ENCODE peak calls at places on chromosome 20, in six cellular contexts. J is GM23338; N is mesendoderm; M is CD8-positive, alpha-beta T cell; R is heart left ventricle; I is fibroblast of lung. F is an unnamed sample.

GRCh38 chr20:50273601-50274491 is 83.2 kb downstream of the CEBPB start:
- DNase-seq in J (no peak), N (no peak), M (no peak), R (no peak), I (no peak), F (no peak)

GRCh38 chr20:48725589-48725991 is 102.2 kb downstream of the PREX1 start:
- DNase-seq in J (no peak), N (peak), M (no peak), R (no peak), I (peak), F (peak)

GRCh38 chr20:62921119-62921687 is 5.1 kb downstream of the DIDO1 start:
- DNase-seq in J (peak), N (peak), M (peak), R (no peak), I (peak), F (peak)

GRCh38 chr20:5181955-5182354 is 55.1 kb downstream of the CDS2 start:
- DNase-seq in J (no peak), N (no peak), M (no peak), R (no peak), I (peak), F (no peak)

GRCh38 chr20:50838322-50838625 is 43.4 kb downstream of the BCAS4 start:
- DNase-seq in J (no peak), N (no peak), M (no peak), R (no peak), I (no peak), F (no peak)

GRCh38 chr20:47980336-47981177 is 195.3 kb upstream of the SULF2 start:
- DNase-seq in J (no peak), N (no peak), M (no peak), R (no peak), I (no peak), F (no peak)

GRCh38 chr20:10379761-10380160 is 54.3 kb downstream of the MKKS start:
- DNase-seq in J (no peak), N (no peak), M (no peak), R (no peak), I (no peak), F (no peak)

GRCh38 chr20:48708116-48708515 is 119.7 kb downstream of the PREX1 start:
- DNase-seq in J (no peak), N (no peak), M (no peak), R (no peak), I (no peak), F (no peak)

GRCh38 chr20:37524221-37524700 is 3.2 kb downstream of the NNAT start:
- DNase-seq in J (no peak), N (no peak), M (no peak), R (no peak), I (no peak), F (no peak)

GRCh38 chr20:46255440-46256104 is 52.7 kb downstream of the CDH22 start:
- DNase-seq in J (no peak), N (no peak), M (peak), R (peak), I (peak), F (peak)

GRCh38 chr20:24470782-24471582 is 1.6 kb downstream of the SYNDIG1 start:
- DNase-seq in J (peak), N (peak), M (no peak), R (no peak), I (no peak), F (no peak)

GRCh38 chr20:8756410-8756809 is 312.5 kb upstream of the PLCB4 start:
- DNase-seq in J (no peak), N (peak), M (no peak), R (no peak), I (peak), F (no peak)

GRCh38 chr20:32465092-32465900 is 107.2 kb downstream of the ASXL1 start:
- DNase-seq in J (no peak), N (no peak), M (no peak), R (peak), I (peak), F (no peak)

GRCh38 chr20:32468313-32468640 is 110.1 kb downstream of the ASXL1 start:
- DNase-seq in J (no peak), N (no peak), M (no peak), R (no peak), I (no peak), F (no peak)

GRCh38 chr20:32466739-32467505 is 108.8 kb downstream of the ASXL1 start:
- DNase-seq in J (no peak), N (no peak), M (no peak), R (no peak), I (no peak), F (no peak)

GRCh38 chr20:32468860-32469259 is 110.7 kb downstream of the ASXL1 start:
- DNase-seq in J (no peak), N (no peak), M (no peak), R (no peak), I (no peak), F (no peak)

DNA sequence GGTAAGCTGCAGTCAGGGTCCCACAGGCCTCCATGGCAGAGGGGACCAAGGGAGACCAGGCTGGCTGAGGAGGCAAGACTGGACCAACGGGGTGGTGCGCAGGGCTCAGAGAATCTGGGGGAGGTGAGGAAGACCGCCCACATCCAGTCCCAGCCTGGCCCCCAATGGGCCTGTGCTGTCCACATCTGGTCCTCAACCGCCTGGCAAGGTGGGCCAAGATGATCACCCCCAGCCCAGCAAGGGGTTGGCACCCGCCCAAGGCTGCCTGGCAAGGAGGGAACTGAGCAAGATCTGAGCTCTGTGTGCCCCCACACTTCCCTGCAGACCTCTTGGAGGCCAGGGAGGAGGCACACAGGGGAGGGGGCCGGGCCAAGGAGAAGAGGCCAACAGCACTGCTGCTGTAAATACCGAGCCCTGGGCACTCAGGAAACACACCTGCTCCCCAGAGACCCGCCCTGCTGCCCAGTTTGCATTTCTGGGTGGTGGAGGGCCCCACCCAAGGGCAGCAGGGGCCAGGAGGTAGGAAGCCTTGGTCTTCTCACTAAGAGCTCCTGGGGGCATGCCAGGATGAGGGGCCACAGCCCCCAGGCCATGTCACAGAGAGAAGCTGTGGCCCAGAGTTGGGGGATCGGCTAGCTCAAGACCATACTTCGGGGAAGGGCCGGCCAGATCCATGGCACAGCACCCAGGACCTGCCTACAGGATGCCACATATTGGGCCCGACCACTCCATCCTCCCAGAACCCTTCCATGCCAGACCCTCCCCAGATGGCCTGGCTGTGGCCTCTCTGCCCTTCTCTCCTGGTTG is 109.6 kb downstream of the ASXL1 start:
- DNase-seq in J (no peak), N (no peak), M (no peak), R (peak), I (no peak), F (no peak)
- H3K27ac ChIP-seq in J (no peak), N (no peak), M (no peak), R (peak), I (no peak), F (no peak)

GRCh38 chr20:53933232-53933846 is 137.1 kb downstream of the BCAS1 start:
- DNase-seq in J (no peak), N (no peak), M (no peak), R (no peak), I (no peak), F (no peak)

GRCh38 chr20:53937330-53937729 is 133.1 kb downstream of the BCAS1 start:
- DNase-seq in J (no peak), N (no peak), M (no peak), R (no peak), I (no peak), F (no peak)

GRCh38 chr20:53931597-53931996 is 138.8 kb downstream of the BCAS1 start:
- DNase-seq in J (no peak), N (no peak), M (no peak), R (no peak), I (no peak), F (no peak)

GRCh38 chr20:53935353-53936084 is 134.9 kb downstream of the BCAS1 start:
- DNase-seq in J (peak), N (peak), M (no peak), R (no peak), I (no peak), F (no peak)

DNA sequence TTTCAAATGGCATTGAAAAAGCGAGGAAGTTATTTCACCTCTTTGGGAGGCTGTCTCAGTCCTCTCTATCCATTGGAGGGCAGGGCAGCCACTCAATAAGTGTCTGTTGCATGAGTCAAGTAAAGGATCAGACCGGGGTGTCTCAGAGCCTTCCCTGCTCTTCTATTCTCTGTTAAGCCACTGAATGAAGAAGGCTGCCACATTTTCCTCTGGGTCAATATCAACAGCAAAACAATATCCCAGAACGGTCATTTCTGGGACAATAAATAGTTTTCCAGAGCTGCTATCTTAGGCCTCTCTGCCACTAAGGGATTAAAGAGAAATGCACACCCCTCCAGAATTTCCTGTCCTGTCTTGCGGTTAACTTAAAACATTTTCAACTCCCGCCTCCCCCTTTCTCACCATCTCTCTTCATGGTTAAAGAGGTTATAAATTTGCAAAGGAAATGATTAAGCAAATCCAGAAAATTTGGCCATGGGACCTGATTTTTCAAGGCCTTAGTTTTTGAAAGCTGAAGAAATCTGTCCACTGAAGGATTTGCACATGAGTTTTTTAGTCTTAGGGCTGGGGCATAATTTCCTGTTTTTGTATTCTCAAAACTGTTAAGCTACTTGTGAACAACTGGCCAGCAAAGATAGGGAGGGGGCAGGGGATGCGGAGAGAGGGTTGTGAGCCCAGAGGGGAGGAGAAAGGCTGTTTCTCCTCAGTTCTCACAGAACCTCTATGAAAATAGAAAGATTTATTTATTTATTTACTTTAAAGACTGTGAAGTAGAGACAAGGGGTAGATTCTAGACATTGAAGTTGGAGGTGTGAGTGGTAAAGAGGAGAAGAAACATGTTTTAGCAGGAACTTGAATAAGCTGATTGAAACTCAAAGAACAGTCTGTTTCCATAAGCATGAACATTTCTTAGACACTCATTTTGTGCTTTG is 135.7 kb downstream of the BCAS1 start:
- DNase-seq in J (peak), N (peak), M (no peak), R (peak), I (peak), F (peak)
- H3K27ac ChIP-seq in J (peak), N (peak), M (peak), R (peak), I (peak), F (no peak)

GRCh38 chr20:2421247-2421646 is 40.5 kb downstream of the TGM6 start:
- DNase-seq in J (no peak), N (no peak), M (no peak), R (no peak), I (no peak), F (no peak)

GRCh38 chr20:2417142-2417541 is 36.4 kb downstream of the TGM6 start:
- DNase-seq in J (no peak), N (no peak), M (no peak), R (no peak), I (no peak), F (no peak)

GRCh38 chr20:2420510-2420909 is 39.8 kb downstream of the TGM6 start:
- DNase-seq in J (no peak), N (no peak), M (no peak), R (no peak), I (no peak), F (peak)

DNA sequence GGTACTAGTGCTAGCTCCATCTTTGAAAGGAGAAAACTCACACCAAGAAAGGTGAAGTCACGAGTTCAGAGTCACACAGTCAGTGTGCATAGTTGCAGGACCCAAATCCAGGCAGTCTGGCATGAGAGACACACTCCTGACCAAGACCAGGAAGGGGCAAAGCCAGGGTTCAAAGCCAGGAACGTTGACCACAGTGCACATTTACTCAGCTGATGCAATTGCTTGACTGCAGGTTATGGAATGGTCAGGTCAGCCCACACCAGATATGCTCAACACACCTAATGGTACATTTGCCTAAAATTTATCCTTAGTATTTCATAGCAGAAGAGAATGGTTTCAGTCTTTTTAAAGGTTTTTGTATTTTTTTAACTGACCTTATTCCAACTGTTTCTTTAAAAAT is 37.7 kb downstream of the TGM6 start:
- DNase-seq in J (no peak), N (no peak), M (no peak), R (no peak), I (no peak), F (no peak)
- H3K27ac ChIP-seq in J (no peak), N (no peak), M (no peak), R (no peak), I (no peak), F (no peak)

GRCh38 chr20:33419140-33419974 is 18.0 kb upstream of the CDK5RAP1 start:
- DNase-seq in J (no peak), N (no peak), M (no peak), R (peak), I (peak), F (no peak)

GRCh38 chr20:33418033-33418432 is 16.7 kb upstream of the CDK5RAP1 start:
- DNase-seq in J (no peak), N (peak), M (no peak), R (no peak), I (no peak), F (peak)

DNA sequence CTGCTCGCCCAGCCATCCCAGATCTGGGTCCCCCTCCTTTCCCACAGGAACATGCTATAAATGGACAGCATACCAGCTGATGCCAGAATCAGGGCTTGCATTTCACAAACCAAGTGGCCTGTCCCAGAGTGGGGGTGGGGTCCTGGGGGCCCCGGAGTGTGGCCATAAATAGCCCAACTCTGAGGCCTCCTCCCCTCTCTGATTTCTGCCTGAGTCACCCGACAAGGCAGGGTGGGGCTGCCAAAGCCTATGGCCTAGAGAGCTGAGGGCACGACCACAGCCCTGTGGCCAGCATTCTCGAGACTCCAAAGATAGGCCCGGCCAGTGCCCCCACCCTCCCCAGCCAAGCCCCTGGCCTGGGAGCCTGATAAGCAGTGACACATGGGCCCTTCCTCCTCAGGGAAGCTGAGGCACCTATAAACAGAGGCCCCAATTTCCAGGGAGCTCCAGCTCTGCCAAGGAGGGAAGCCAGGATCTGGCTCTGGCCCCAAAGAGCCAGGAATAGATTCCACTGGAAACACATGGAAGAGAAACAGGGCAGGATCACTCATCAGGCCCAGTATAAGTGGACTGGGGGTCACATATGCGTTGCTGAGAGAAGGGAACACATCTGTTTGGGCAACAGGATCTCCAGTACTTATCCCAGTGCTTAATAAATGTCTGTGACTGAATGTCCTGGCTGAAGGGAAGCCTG is 20.3 kb downstream of the SNTA1 start:
- DNase-seq in J (no peak), N (no peak), M (no peak), R (peak), I (peak), F (no peak)
- H3K27ac ChIP-seq in J (no peak), N (no peak), M (no peak), R (peak), I (peak), F (no peak)

GRCh38 chr20:1652104-1652503 is 5.5 kb downstream of the SIRPG start:
- DNase-seq in J (no peak), N (no peak), M (no peak), R (no peak), I (no peak), F (no peak)

GRCh38 chr20:1657556-1658334 is at the start of gene SIRPG:
- DNase-seq in J (no peak), N (no peak), M (no peak), R (no peak), I (no peak), F (no peak)

GRCh38 chr20:1656844-1657243 is 735 bp downstream of the SIRPG start:
- DNase-seq in J (no peak), N (no peak), M (no peak), R (no peak), I (no peak), F (no peak)

GRCh38 chr20:1652960-1653359 is 4.6 kb downstream of the SIRPG start:
- DNase-seq in J (no peak), N (no peak), M (no peak), R (no peak), I (no peak), F (no peak)

DNA sequence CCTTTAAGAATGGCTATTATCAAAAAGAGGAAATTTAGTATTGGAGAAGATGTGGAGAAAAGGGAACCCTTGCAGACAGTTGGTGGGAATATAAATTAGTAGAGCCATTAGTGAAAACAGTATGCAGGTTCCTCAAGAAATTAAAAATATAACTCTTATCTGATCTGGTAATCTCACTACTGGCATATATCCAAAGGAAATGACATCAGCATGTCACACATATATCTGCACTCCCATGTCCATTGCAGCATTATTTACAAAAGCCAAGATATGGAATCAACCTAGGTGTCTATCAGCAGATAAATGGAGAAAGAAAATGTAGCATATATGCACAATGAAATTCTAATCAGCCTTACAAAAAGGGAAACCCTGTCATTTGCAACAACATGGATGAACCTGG is 2.6 kb downstream of the SIRPG start:
- DNase-seq in J (no peak), N (no peak), M (no peak), R (no peak), I (no peak), F (no peak)
- H3K27ac ChIP-seq in J (no peak), N (no peak), M (peak), R (no peak), I (no peak), F (no peak)

DNA sequence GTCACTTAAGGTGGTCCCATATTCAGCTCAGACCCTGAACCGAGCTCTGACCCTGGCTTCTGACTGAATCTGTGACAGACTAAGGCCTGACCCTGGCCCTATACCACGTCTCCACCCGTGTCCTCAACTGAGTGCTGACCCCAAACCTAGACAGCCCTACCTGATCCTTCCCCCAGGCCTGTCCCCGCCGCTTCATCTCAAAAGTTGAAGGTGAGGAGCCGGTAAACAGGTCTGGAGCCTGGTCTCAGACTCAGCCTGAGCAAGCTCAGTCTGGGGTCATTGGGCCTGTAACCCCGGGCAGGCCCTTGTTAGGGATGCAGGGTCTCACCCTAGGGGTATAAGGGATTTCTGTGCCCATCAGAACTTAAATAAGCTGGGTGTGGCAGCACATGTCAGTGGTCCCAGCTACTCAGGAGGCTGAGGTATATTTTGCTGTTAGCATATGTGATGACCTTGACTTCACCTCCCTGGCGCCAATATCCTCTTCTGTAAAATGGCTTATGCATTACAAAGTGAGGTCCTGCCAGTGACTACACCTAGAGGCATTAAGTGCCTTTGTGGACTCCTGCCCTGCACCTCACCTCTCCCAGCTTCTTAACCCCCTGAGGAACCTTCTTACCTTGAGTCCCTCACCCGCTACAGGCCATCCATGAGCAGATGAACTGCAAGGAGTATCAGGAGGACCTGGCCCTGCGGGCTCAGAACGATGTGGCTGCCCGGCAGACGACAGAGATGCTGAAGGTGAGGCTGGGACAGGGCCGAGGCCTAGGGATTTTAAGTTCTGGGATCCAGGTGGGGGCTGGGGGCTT is 20.0 kb downstream of the RBCK1 start:
- DNase-seq in J (no peak), N (no peak), M (no peak), R (no peak), I (no peak), F (no peak)
- H3K27ac ChIP-seq in J (no peak), N (no peak), M (no peak), R (no peak), I (no peak), F (no peak)

F was measured in Karpas-422.